ENCODE peak calls at places on chromosomes 13 and 19, in ten cellular contexts. H, V, Y, S, W, M, T, U, Z and E are unnamed samples.

GRCh38 chr13:98476538-98476966 is 100.4 kb downstream of the STK24 start:
- DNase-seq in T (peak), H (peak), W (peak), M (peak), S (peak), Z (peak), Y (no peak), V (peak), U (no peak), E (peak)

GRCh38 chr19:4609878-4610511 is 29.3 kb upstream of the TNFAIP8L1 start:
- DNase-seq in U (no peak), H (no peak), T (no peak), V (no peak), M (no peak), W (no peak), Y (no peak), S (no peak), Z (no peak), E (no peak)

GRCh38 chr13:32548837-32549236 is 10.2 kb upstream of the N4BP2L2 start:
- DNase-seq in T (no peak), W (no peak), H (no peak), S (no peak), M (no peak), V (no peak), Y (no peak), Z (no peak), U (no peak), E (no peak)

GRCh38 chr19:49042177-49042576 is 1.5 kb upstream of the CGB5 start:
- DNase-seq in W (no peak), U (peak), T (no peak), Z (no peak), H (no peak), S (no peak), V (no peak), M (no peak), Y (no peak), E (peak)

GRCh38 chr19:29275266-29275665 is 62.3 kb upstream of the UQCRFS1 start:
- DNase-seq in Z (no peak), Y (no peak), S (no peak), U (no peak), H (no peak), M (no peak), V (no peak), T (no peak), W (no peak), E (no peak)

GRCh38 chr13:101575591-101575990 is 123.1 kb downstream of the ITGBL1 start:
- DNase-seq in Y (no peak), V (no peak), T (no peak), W (no peak), H (no peak), U (no peak), S (no peak), Z (no peak), M (no peak), E (peak)

GRCh38 chr19:29550896-29551295 is 25.1 kb downstream of the VSTM2B start:
- DNase-seq in H (no peak), U (no peak), M (no peak), S (no peak), V (no peak), Y (no peak), T (no peak), W (no peak), Z (no peak), E (no peak)

GRCh38 chr19:48659768-48660167 is 13.0 kb downstream of the NTN5 start:
- DNase-seq in V (no peak), M (no peak), S (no peak), U (no peak), Y (no peak), T (no peak), W (no peak), H (peak), Z (no peak), E (peak)

GRCh38 chr19:1811472-1811894 is 593 bp downstream of the ATP8B3 start:
- DNase-seq in V (peak), U (peak), S (peak), W (no peak), M (peak), Z (peak), T (peak), H (no peak), Y (peak), E (peak)

GRCh38 chr19:5345895-5346386 is 5.3 kb upstream of the PTPRS start:
- DNase-seq in M (no peak), Z (peak), H (no peak), S (no peak), V (no peak), W (no peak), T (no peak), Y (no peak), U (no peak), E (peak)

GRCh38 chr19:32407004-32407992 is 1.7 kb downstream of the DPY19L3 start:
- DNase-seq in T (no peak), Z (no peak), S (no peak), H (no peak), V (no peak), Y (peak), W (no peak), M (no peak), U (no peak), E (no peak)

GRCh38 chr13:47875206-47875605 is 125.9 kb downstream of the SUCLA2 start:
- DNase-seq in S (no peak), H (no peak), U (no peak), T (no peak), Y (no peak), V (no peak), W (no peak), Z (no peak), M (no peak), E (no peak)

GRCh38 chr13:80562423-80562822 is 221.5 kb upstream of the SPRY2 start:
- DNase-seq in T (no peak), W (no peak), U (no peak), H (no peak), M (no peak), Z (no peak), S (no peak), Y (no peak), V (no peak), E (no peak)